ENCODE peak calls at places on chromosomes 12 and 14, in five cellular contexts. N is sigmoid colon, Q is tibial nerve, A is transverse colon, P is stomach. M is an unnamed sample.

GRCh38 chr12:2378835-2379330 is 326.1 kb downstream of the CACNA1C start:
- DNase-seq in P (no peak), Q (no peak), N (peak; percentile 61), A (no peak), M (no peak)

GRCh38 chr12:67546718-67547117 is 101.8 kb upstream of the DYRK2 start:
- DNase-seq in Q (no peak), P (no peak), A (no peak), N (no peak), M (no peak)

GRCh38 chr12:117018276-117018675 is 80.9 kb downstream of the TESC start:
- DNase-seq in Q (no peak), P (peak; percentile 16), N (no peak), A (no peak), M (no peak)

GRCh38 chr12:111753144-111753881 is 13.4 kb upstream of the ALDH2 start:
- DNase-seq in P (peak; percentile 67), A (peak; percentile 75), Q (no peak), N (peak; percentile 84), M (peak; percentile 68)

GRCh38 chr12:133130808-133131128 is 341 bp downstream of the ZNF10 start:
- DNase-seq in P (peak; percentile 32), A (peak; percentile 45), N (peak; percentile 67), Q (no peak), M (peak; percentile 64)

GRCh38 chr12:113228394-113229028 is 7.2 kb downstream of the TPCN1 start:
- DNase-seq in Q (no peak), N (no peak), P (no peak), A (no peak), M (no peak)

GRCh38 chr12:48601013-48601756 is 31.3 kb upstream of the LALBA start:
- DNase-seq in A (no peak), Q (no peak), P (no peak), N (no peak), M (no peak)

GRCh38 chr14:53153702-53154112 is 584 bp upstream of the DDHD1 start:
- DNase-seq in N (no peak), P (no peak), Q (no peak), A (no peak), M (no peak)

GRCh38 chr14:22419620-22420019 is 169.4 kb downstream of the DAD1 start:
- DNase-seq in P (no peak), N (no peak), Q (no peak), A (no peak), M (no peak)

GRCh38 chr12:94725375-94726168 is 75.2 kb upstream of the TMCC3 start:
- DNase-seq in A (peak; percentile 23), Q (no peak), P (peak; percentile 51), N (no peak), M (no peak)

GRCh38 chr14:89807905-89808304 is 146.6 kb downstream of the EFCAB11 start:
- DNase-seq in P (no peak), A (no peak), N (no peak), Q (no peak), M (no peak)

GRCh38 chr14:62604524-62604923 is 440.7 kb downstream of the KCNH5 start:
- DNase-seq in P (no peak), A (no peak), Q (no peak), N (no peak), M (no peak)

GRCh38 chr12:121326996-121327674 is 25.1 kb downstream of the ANAPC5 start:
- DNase-seq in Q (no peak), A (no peak), N (no peak), P (no peak), M (no peak)

GRCh38 chr12:12839886-12840285 is 26.7 kb downstream of the DDX47 start:
- DNase-seq in P (peak; percentile 47), N (no peak), A (peak; percentile 87), Q (no peak), M (no peak)

GRCh38 chr14:105326891-105327694 is 12.5 kb downstream of the PACS2 start:
- DNase-seq in P (no peak), A (no peak), N (no peak), Q (no peak), M (no peak)

GRCh38 chr12:10101042-10101579 is 2.3 kb upstream of the CLEC1A start:
- DNase-seq in Q (no peak), P (no peak), N (peak; percentile 74), A (no peak), M (peak; percentile 36)

GRCh38 chr14:84108746-84109457 is 1421.0 kb upstream of the FLRT2 start:
- DNase-seq in A (no peak), N (no peak), Q (no peak), P (no peak), M (no peak)

GRCh38 chr14:69932391-69932790 is 53.2 kb downstream of the SMOC1 start:
- DNase-seq in N (no peak), Q (no peak), P (no peak), A (no peak), M (no peak)

GRCh38 chr12:92585106-92585775 is 117.5 kb upstream of the PLEKHG7 start:
- DNase-seq in P (no peak), Q (no peak), N (no peak), A (no peak), M (no peak)

GRCh38 chr12:27896419-27896990 is 76.0 kb downstream of the PTHLH start:
- DNase-seq in N (no peak), Q (no peak), A (no peak), P (no peak), M (no peak)

GRCh38 chr12:99066726-99067125 is 421.6 kb downstream of the APAF1 start:
- DNase-seq in A (no peak), Q (no peak), N (no peak), P (no peak), M (no peak)

GRCh38 chr14:79438696-79439342 is 772.5 kb downstream of the DIO2 start:
- DNase-seq in A (no peak), Q (no peak), N (no peak), P (no peak), M (no peak)

GRCh38 chr12:131102493-131102931 is 148.8 kb downstream of the ADGRD1 start:
- DNase-seq in Q (peak; percentile 6), A (no peak), P (peak; percentile 17), N (peak; percentile 48), M (no peak)

GRCh38 chr14:69696633-69697557 is 70.0 kb upstream of the SRSF5 start:
- DNase-seq in A (no peak), P (no peak), N (no peak), Q (no peak), M (no peak)

GRCh38 chr12:6724409-6724797 is 557 bp downstream of the COPS7A start:
- DNase-seq in Q (no peak), P (peak; percentile 27), A (peak; percentile 33), N (peak; percentile 72), M (peak; percentile 39)

GRCh38 chr12:20004951-20005350 is 363.4 kb upstream of the PDE3A start:
- DNase-seq in A (no peak), Q (no peak), P (no peak), N (no peak), M (no peak)

GRCh38 chr12:49892084-49892731 is 11.5 kb downstream of the FAIM2 start:
- DNase-seq in P (no peak), N (peak; percentile 55), Q (no peak), A (no peak), M (no peak)

GRCh38 chr12:7716391-7716790 is 5.2 kb downstream of the DPPA3 start:
- DNase-seq in P (no peak), Q (no peak), A (no peak), N (no peak), M (no peak)

GRCh38 chr12:12561305-12562015 is 1.2 kb downstream of the DUSP16 start:
- DNase-seq in A (peak; percentile 64), P (peak; percentile 69), Q (peak; percentile 37), N (peak; percentile 89), M (peak; percentile 77)

GRCh38 chr14:68470361-68470760 is 322.5 kb downstream of the ZFP36L1 start:
- DNase-seq in P (no peak), N (no peak), Q (no peak), A (no peak), M (no peak)

GRCh38 chr14:84343637-84344036 is 1186.3 kb upstream of the FLRT2 start:
- DNase-seq in N (no peak), A (no peak), Q (no peak), P (no peak), M (no peak)

GRCh38 chr14:102723650-102724049 is 53.6 kb upstream of the TRAF3 start:
- DNase-seq in P (no peak), Q (no peak), A (no peak), N (no peak), M (no peak)
- H3K36me3 ChIP-seq in P (peaks cover 91% of the 10 kb centered on the region), Q (peaks cover 86% of the 10 kb centered on the region), A (peaks cover 38% of the 10 kb centered on the region), N (peaks cover 66% of the 10 kb centered on the region), M (no peaks in the 10 kb centered on the region)

GRCh38 chr12:674272-674781 is 11.1 kb upstream of the NINJ2 start:
- DNase-seq in N (no peak), P (no peak), A (no peak), Q (no peak), M (no peak)
- H3K4me3 ChIP-seq in N (no peak overlapping the region), P (no peak overlapping the region), A (no peak overlapping the region), Q (no peak overlapping the region), M (no peak overlapping the region)

GRCh38 chr12:69524755-69525509 is 54.7 kb downstream of the FRS2 start:
- DNase-seq in A (no peak), Q (no peak), N (no peak), P (no peak), M (no peak)

GRCh38 chr12:69523433-69524330 is 53.5 kb downstream of the FRS2 start:
- DNase-seq in Q (no peak), P (no peak), N (no peak), A (no peak), M (no peak)

GRCh38 chr12:69524331-69524630 is 54.1 kb downstream of the FRS2 start:
- DNase-seq in Q (no peak), A (no peak), P (no peak), N (no peak), M (no peak)

GRCh38 chr12:69529021-69529420 is 56.2 kb upstream of the CCT2 start:
- DNase-seq in A (no peak), P (no peak), N (no peak), Q (no peak), M (no peak)

DNA sequence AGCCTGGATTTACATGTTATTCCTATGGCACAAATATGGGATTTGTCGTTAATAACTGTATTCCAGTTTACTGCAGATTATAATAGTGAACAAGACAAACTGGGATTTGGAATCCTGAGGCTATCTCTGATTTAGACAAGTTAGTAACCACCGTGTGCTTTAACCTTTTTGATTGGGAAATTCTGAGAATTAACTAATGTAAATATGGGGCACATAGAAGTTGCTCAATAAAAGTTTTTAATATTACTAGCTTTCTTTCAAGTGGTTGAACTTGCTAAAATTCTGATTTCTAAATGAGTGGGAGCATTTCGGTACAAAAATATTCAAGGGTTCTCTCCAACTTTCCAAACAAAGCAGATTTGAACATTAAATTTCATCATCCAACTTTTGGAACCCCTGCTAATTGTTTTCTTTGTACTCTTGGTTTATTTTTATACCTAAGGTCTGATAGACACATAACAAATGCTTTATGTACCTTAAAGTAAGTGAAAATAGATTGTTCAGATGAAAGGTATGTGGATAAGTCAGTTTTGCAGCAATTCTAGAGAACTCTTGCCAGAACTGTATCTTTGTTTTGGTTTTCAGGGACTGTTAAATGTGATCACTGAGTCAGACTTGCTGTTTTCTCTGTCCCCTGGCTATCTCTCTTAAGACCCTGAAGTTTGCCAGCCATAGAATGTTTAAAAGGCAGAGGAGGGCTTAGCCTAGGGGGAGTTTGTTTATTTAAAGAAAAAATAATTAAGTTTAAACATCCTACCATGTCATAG is 57.5 kb downstream of the FRS2 start:
- DNase-seq in Q (no peak), N (no peak), P (no peak), A (no peak), M (no peak)
- TF ChIP-seq EP300 in Q (no peak), N (no peak), P (no peak), A (no peak), M (no peak)

DNA sequence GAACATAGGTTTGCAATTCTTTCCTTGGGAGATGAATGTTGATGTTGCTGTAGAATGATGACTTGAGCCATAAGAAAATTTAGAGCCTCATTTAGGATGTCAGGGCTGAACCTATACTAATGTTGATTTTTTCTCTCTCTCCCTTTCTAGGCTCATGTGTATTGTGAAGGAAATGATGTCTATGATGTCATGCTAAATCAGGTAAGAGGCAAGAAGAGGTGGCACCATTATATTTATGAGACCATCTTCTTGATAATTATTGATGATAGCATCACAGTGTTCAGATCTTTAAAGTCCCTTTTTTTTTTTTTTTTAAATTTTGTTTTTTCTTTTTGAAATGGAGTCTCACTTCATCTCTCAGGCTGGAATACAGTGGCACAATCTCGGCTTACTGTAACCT is 3.3 kb downstream of the PARP2 start:
- DNase-seq in P (no peak), A (no peak), Q (no peak), N (no peak), M (no peak)
- H3K36me3 ChIP-seq in P (peaks cover 69% of the 10 kb centered on the region), A (peaks cover 1% of the 10 kb centered on the region), Q (peaks cover 69% of the 10 kb centered on the region), N (peaks cover 62% of the 10 kb centered on the region), M (no peaks in the 10 kb centered on the region)